ENCODE peak calls at places on chromosomes 1 and 21, in four cellular contexts. W is tibial artery, L is kidney epithelial cell, V is mesothelial cell of epicardium. O is an unnamed sample.
A peak's percentile ranks its signal among the peaks of the same experiment; 100 is the strongest.

GRCh38 chr1:47262787-47263413 is 30.9 kb upstream of the TAL1 start:
- DNase-seq in W (no peak), L (peak; percentile 2), V (no peak), O (no peak)

GRCh38 chr1:209659909-209660308 is 7.7 kb upstream of the LAMB3 start:
- DNase-seq in W (no peak), L (no peak), V (no peak), O (no peak)

GRCh38 chr1:65310078-65310587 is 790 bp downstream of the DNAJC6 start:
- DNase-seq in W (no peak), L (no peak), V (no peak), O (no peak)

GRCh38 chr1:143699731-143700130 is 272.1 kb downstream of the FAM72C start:
- DNase-seq in W (no peak), L (no peak), V (no peak), O (no peak)

GRCh38 chr1:22275626-22276395 is 132.9 kb upstream of the WNT4 start:
- DNase-seq in W (no peak), L (no peak), V (no peak), O (peak; percentile 62)

GRCh38 chr1:114353233-114353632 is 157.8 kb downstream of the TRIM33 start:
- DNase-seq in W (peak; percentile 84), L (peak; percentile 37), V (peak; percentile 61), O (no peak)

GRCh38 chr1:210291786-210292275 is 36.9 kb upstream of the HHAT start:
- DNase-seq in W (no peak), L (no peak), V (peak; percentile 31), O (no peak)

GRCh38 chr1:114671939-114672275 is 2.1 kb upstream of the DENND2C start:
- DNase-seq in W (no peak), L (no peak), V (no peak), O (no peak)

GRCh38 chr1:19758227-19758830 is 41.4 kb downstream of the TMCO4 start:
- DNase-seq in W (no peak), L (peak; percentile 84), V (no peak), O (no peak)

GRCh38 chr1:6440198-6441126 is 15.9 kb downstream of the ESPN start:
- DNase-seq in W (no peak), L (no peak), V (no peak), O (peak; percentile 55)

GRCh38 chr1:156509424-156510035 is 9.0 kb upstream of the MEF2D start:
- DNase-seq in W (peak; percentile 70), L (no peak), V (no peak), O (no peak)

GRCh38 chr1:198211696-198212095 is 54.9 kb downstream of the NEK7 start:
- DNase-seq in W (no peak), L (no peak), V (no peak), O (no peak)

GRCh38 chr1:183215076-183215720 is 29.1 kb downstream of the LAMC2 start:
- DNase-seq in W (no peak), L (no peak), V (no peak), O (no peak)

GRCh38 chr1:6700853-6701436 is 671 bp downstream of the DNAJC11 start:
- DNase-seq in W (no peak), L (no peak), V (no peak), O (no peak)

GRCh38 chr1:207579436-207579799 is 65.5 kb upstream of the CR1L start:
- DNase-seq in W (no peak), L (no peak), V (no peak), O (peak; percentile 18)

GRCh38 chr1:26999440-26999987 is 6.0 kb downstream of the TRNP1 start:
- DNase-seq in W (peak; percentile 96), L (no peak), V (peak; percentile 49), O (no peak)

GRCh38 chr21:31225713-31226112 is 118.3 kb downstream of the TIAM1 start:
- DNase-seq in W (no peak), L (no peak), V (no peak), O (no peak)

GRCh38 chr1:55088413-55088812 is 49.1 kb downstream of the PCSK9 start:
- DNase-seq in W (no peak), L (no peak), V (no peak), O (no peak)

GRCh38 chr1:162892916-162893714 is 32.1 kb upstream of the CCDC190 start:
- DNase-seq in W (no peak), L (no peak), V (no peak), O (no peak)

GRCh38 chr1:163291461-163291860 is 30.3 kb upstream of the NUF2 start:
- DNase-seq in W (no peak), L (no peak), V (no peak), O (no peak)

GRCh38 chr1:114331936-114332335 is 178.3 kb upstream of the SYT6 start:
- DNase-seq in W (no peak), L (no peak), V (no peak), O (no peak)

GRCh38 chr1:181483561-181484291 is 409 bp downstream of the CACNA1E start:
- DNase-seq in W (no peak), L (no peak), V (no peak), O (no peak)

GRCh38 chr1:181483084-181483559 is at the start of gene CACNA1E:
- DNase-seq in W (no peak), L (no peak), V (no peak), O (no peak)

GRCh38 chr1:181485276-181486097 is 2.2 kb downstream of the CACNA1E start:
- DNase-seq in W (no peak), L (no peak), V (no peak), O (peak; percentile 49)

GRCh38 chr1:181488884-181489283 is 5.6 kb downstream of the CACNA1E start:
- DNase-seq in W (no peak), L (no peak), V (no peak), O (no peak)

GRCh38 chr1:181486098-181486420 is 2.7 kb downstream of the CACNA1E start:
- DNase-seq in W (no peak), L (no peak), V (no peak), O (no peak)
- TF ChIP-seq CTCF in W (no peak), L (no peak), V (no peak), O (peak; percentile 41)

DNA sequence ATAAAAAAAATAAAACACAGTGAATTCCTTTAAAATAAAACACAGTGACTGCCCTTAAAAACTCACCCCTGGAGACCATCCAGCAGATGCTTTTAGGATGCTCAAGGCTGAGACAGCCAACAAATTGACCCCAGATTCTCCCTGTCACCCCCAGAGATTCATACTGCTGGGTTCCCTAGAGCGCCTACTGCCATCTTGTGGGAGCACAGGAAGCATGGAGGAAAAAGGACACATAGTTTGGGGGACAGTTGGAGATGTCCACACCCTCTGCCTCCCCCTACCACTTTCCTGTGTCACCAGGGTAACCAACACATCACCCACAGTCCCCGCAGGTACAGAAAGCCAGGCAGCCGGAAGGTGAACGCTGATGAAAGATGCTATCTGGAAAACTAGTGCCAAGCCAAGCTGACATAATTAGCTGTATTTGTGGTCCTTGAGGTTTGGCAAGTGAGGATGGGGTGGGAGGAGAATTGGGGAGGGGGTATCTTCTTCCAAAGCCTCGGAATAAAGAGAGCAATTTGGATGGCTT is 30.8 kb downstream of the KLHDC7A start:
- DNase-seq in W (no peak), L (no peak), V (no peak), O (no peak)
- TF ChIP-seq CTCF in W (no peak), L (peak; percentile 27), V (no peak), O (no peak)

DNA sequence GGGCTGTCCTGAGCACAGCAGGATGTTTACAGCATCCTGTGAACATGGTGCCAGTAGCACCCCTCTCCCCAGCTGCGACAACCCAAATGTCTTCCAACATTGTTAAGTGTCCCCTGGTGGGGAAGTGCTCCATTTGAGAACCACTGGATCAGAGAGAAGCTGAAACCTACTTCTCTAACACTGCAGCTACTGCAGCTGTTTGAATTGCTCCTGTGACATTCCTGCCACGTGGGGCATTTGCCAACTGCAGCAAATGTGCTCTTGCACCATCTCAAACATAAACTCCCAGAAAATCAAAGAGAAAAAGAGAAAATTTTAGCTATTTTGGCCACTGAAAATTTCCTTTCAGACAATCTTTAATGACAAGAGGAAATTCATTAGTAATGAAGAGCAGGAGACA is 11.0 kb downstream of the SLC2A5 start:
- DNase-seq in W (no peak), L (no peak), V (no peak), O (no peak)
- TF ChIP-seq CTCF in W (no peak), L (peak; percentile 33), V (no peak), O (peak; percentile 47)

GRCh38 chr1:56123421-56123820 is 455.9 kb downstream of the PLPP3 start:
- DNase-seq in W (no peak), L (no peak), V (no peak), O (no peak)
- TF ChIP-seq CTCF in W (no peak), L (no peak), V (no peak), O (no peak)

DNA sequence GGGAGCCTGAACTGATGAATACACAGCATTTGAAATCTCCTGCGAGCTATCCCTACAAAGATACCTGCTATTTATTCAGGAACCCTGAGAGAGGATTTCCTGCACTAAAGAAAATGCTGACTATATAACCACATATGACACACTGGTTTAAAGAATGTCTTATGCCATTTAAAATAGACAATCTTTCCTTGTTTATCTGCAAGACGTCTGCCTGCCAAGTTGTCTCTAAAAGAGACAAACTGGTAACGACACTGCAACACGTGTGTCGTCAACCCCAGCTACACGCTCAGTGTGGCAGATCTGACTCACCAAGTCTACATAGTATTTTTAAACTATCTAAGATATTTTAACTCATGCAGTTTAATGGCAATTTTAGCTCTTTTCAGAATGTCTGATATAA is 42.7 kb downstream of the APP start:
- DNase-seq in W (no peak), L (no peak), V (no peak), O (no peak)
- TF ChIP-seq CTCF in W (no peak), L (no peak), V (no peak), O (no peak)